ENCODE peak calls at places on chromosomes 3 and 15, in seven cellular contexts. U, C, G, Y, S, K and J are unnamed samples.

GRCh38 chr3:105359098-105359762 is 7.5 kb upstream of the ALCAM start:
- DNase-seq in U (no peak), C (peak), G (no peak), Y (no peak), S (peak), K (no peak), J (no peak)

GRCh38 chr3:111695584-111696213 is 100.6 kb upstream of the ZBED2 start:
- DNase-seq in U (no peak), C (peak), G (no peak), Y (no peak), S (peak), K (no peak), J (no peak)

GRCh38 chr3:14393440-14394111 is 8.8 kb upstream of the SLC6A6 start:
- DNase-seq in U (no peak), C (no peak), G (peak), Y (no peak), S (no peak), K (no peak), J (no peak)

GRCh38 chr3:107795514-107796094 is 272.8 kb downstream of the BBX start:
- DNase-seq in U (no peak), C (no peak), G (no peak), Y (no peak), S (no peak), K (no peak), J (no peak)

GRCh38 chr3:43291546-43291945 is 5.2 kb downstream of the SNRK start:
- DNase-seq in U (no peak), C (no peak), G (no peak), Y (no peak), S (no peak), K (no peak), J (no peak)

GRCh38 chr3:99774467-99774866 is 43.2 kb upstream of the CMSS1 start:
- DNase-seq in U (no peak), C (peak), G (no peak), Y (no peak), S (peak), K (no peak), J (no peak)

GRCh38 chr15:74315626-74316025 is 51.8 kb downstream of the CYP11A1 start:
- DNase-seq in U (no peak), C (no peak), G (no peak), Y (no peak), S (no peak), K (no peak), J (no peak)

GRCh38 chr3:146493221-146493620 is 23.9 kb upstream of the PLSCR2 start:
- DNase-seq in U (no peak), C (no peak), G (no peak), Y (no peak), S (peak), K (no peak), J (no peak)

GRCh38 chr15:97909291-97909891 is 51.1 kb upstream of the ARRDC4 start:
- DNase-seq in U (peak), C (peak), G (no peak), Y (peak), S (peak), K (peak), J (peak)

GRCh38 chr3:56957520-56957919 is 102.9 kb upstream of the SPATA12 start:
- DNase-seq in U (no peak), C (no peak), G (no peak), Y (no peak), S (no peak), K (no peak), J (no peak)

GRCh38 chr3:123930426-123930825 is 30.6 kb downstream of the CCDC14 start:
- DNase-seq in U (no peak), C (no peak), G (no peak), Y (no peak), S (no peak), K (no peak), J (no peak)

DNA sequence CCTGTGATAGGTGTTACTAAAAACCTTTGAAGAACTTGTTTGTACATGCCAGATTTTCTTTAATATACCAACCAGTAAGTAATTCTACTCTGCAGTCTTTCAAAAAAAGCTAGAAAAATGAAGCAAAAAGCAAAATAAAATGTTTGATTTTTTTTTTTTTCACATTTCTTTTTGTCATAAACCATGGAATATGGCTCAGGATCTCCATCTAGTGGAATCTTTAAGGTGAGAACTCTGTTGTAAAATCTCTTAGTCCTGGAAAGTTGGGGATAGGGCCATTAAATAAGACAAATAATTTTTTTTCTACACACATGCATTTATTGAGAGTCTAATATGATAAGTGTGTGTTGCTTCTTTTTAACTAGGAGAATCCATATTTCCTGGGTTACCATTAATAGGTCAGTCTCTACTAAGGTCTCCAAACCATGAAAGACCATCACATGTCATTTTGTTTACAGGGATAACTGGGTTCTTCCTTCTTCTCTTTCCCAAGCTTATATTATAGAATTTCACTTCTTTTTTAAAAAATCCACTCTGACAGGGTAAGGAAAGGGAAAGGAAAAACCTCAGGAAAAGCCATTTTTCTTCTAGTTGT is 84.6 kb downstream of the SLC9A9 start:
- DNase-seq in U (no peak), C (peak), G (no peak), Y (no peak), S (peak), K (no peak), J (no peak)
- TF ChIP-seq CTCF in U (peak), C (peak), G (no peak), Y (no peak), S (peak), K (peak), J (peak)

GRCh38 chr3:53775834-53776251 is 70.4 kb downstream of the CHDH start:
- DNase-seq in U (no peak), C (no peak), G (no peak), Y (no peak), S (peak), K (no peak), J (no peak)
- TF ChIP-seq CTCF in U (no peak), C (no peak), G (no peak), Y (no peak), S (no peak), K (no peak), J (no peak)

GRCh38 chr15:44711089-44711355 is at the start of gene PATL2:
- DNase-seq in U (no peak), C (no peak), G (no peak), Y (no peak), S (no peak), K (no peak), J (no peak)
- TF ChIP-seq CTCF in U (no peak), C (no peak), G (no peak), Y (no peak), S (no peak), K (no peak), J (no peak)

GRCh38 chr3:159265705-159266104 is 463.9 kb downstream of the MFSD1 start:
- DNase-seq in U (no peak), C (no peak), G (no peak), Y (no peak), S (no peak), K (no peak), J (no peak)

GRCh38 chr3:159263750-159264561 is 462.1 kb downstream of the MFSD1 start:
- DNase-seq in U (peak), C (peak), G (no peak), Y (no peak), S (peak), K (peak), J (peak)

GRCh38 chr3:159271799-159272512 is 470.1 kb downstream of the MFSD1 start:
- DNase-seq in U (no peak), C (no peak), G (no peak), Y (no peak), S (no peak), K (no peak), J (no peak)

GRCh38 chr3:159266779-159267178 is 464.9 kb downstream of the MFSD1 start:
- DNase-seq in U (peak), C (peak), G (no peak), Y (no peak), S (peak), K (peak), J (peak)
- TF ChIP-seq CTCF in U (peak), C (peak), G (no peak), Y (no peak), S (peak), K (peak), J (peak)

GRCh38 chr3:142604940-142605339 is 8.7 kb downstream of the PLS1 start:
- DNase-seq in U (no peak), C (no peak), G (no peak), Y (no peak), S (no peak), K (no peak), J (no peak)
- TF ChIP-seq CTCF in U (no peak), C (no peak), G (no peak), Y (no peak), S (no peak), K (no peak), J (no peak)

GRCh38 chr15:72782993-72783562 is 480 bp downstream of the ADPGK start:
- DNase-seq in U (no peak), C (peak), G (no peak), Y (no peak), S (peak), K (no peak), J (no peak)
- TF ChIP-seq CTCF in U (no peak), C (peak), G (no peak), Y (no peak), S (no peak), K (no peak), J (no peak)

GRCh38 chr15:29936353-29937049 is 114.2 kb upstream of the TJP1 start:
- DNase-seq in U (no peak), C (peak), G (no peak), Y (no peak), S (peak), K (no peak), J (no peak)

GRCh38 chr15:29939404-29939803 is 117.1 kb upstream of the TJP1 start:
- DNase-seq in U (no peak), C (no peak), G (no peak), Y (no peak), S (peak), K (no peak), J (no peak)

GRCh38 chr15:29942144-29942543 is 119.9 kb upstream of the TJP1 start:
- DNase-seq in U (no peak), C (peak), G (no peak), Y (no peak), S (no peak), K (no peak), J (no peak)

GRCh38 chr15:29937956-29938355 is 115.7 kb upstream of the TJP1 start:
- DNase-seq in U (no peak), C (peak), G (peak), Y (no peak), S (peak), K (no peak), J (no peak)

DNA sequence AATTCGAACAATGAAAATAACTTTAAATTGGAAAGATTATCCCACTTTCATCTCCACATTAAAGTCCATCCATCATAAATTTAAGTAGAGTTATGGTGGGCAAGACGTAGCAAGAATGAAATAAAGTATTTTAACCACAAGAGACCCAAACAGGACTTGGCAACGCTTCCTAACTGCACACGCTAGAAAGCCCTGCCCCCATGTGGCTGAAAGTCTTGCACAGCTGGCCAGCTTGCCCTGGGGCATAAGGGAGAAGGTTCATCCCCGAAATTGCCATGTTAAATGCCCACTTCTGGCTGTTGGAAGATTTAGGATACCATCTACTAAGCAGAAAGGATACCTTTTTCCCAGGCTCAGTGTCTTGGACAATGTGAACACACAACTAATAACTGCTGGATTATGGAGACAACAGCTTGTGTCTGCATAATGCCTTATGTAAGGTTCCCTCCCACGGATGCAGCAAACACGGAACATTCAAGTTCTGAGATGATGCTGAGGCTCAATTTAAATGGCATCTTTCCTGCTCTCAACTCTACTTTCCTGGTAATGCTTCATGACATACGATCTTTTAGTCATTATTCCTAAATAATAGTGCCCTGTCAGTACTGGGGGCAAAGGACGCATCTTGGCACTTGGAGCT is 116.6 kb upstream of the TJP1 start:
- DNase-seq in U (no peak), C (no peak), G (no peak), Y (no peak), S (peak), K (no peak), J (no peak)
- TF ChIP-seq CTCF in U (no peak), C (peak), G (no peak), Y (no peak), S (no peak), K (peak), J (peak)

GRCh38 chr15:30865257-30865656 is 38.5 kb upstream of the FAN1 start:
- DNase-seq in U (no peak), C (no peak), G (no peak), Y (no peak), S (no peak), K (no peak), J (no peak)

DNA sequence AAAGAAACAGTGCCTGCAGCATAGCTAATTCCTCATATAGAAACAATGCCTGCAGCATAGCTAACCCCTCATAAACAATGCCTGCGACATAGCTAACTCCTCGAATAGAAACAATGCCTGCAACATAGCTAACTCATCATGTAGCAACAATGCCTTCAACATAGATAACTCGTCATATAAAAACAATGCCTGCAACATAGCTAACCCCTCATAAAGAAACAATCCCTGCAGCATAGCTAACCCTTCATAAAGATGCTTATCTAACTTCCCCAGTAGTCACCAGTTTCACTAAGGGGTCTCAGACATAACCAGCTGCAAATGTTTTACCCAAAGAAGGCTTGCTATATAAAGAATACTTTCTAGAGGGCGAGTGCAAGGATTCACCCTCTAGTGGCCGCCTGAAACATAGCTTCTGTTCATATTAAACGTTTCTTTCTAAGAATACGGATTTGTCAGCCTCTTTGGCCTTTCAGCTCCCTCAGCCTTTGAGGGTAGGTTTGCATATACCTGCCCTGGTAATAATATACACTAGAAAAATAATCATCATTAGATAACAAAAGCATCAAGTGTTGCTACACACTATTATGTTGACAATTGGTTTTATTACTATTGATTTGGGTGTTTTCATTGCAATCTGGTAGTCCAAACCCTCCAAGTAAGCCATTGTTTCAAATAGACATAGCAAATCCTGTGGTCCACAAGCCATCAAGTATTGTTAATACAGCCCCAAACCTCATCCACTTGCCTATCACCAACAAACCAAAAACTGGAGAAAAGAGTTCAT is 44.4 kb upstream of the FAN1 start:
- DNase-seq in U (peak), C (peak), G (peak), Y (no peak), S (peak), K (peak), J (no peak)
- TF ChIP-seq CTCF in U (peak), C (peak), G (peak), Y (peak), S (peak), K (peak), J (peak)

GRCh38 chr3:1348547-1348946 is 255.7 kb downstream of the CNTN6 start:
- DNase-seq in U (no peak), C (no peak), G (no peak), Y (no peak), S (no peak), K (no peak), J (no peak)
- TF ChIP-seq CTCF in U (peak), C (no peak), G (no peak), Y (no peak), S (no peak), K (no peak), J (no peak)